ENCODE peak calls at places on chromosome 3, in four cellular contexts. G is uterus, F is ovary, R is K562. L is an unnamed sample.

GRCh38 chr3:14393440-14394111 is 8.8 kb upstream of the SLC6A6 start:
- DNase-seq in G (no peak), F (peak), R (no peak), L (no peak)

GRCh38 chr3:20997183-20997582 is 753.8 kb downstream of the ZNF385D start:
- DNase-seq in G (no peak), F (no peak), R (no peak), L (no peak)

GRCh38 chr3:182413061-182413460 is 380.2 kb upstream of the ATP11B start:
- DNase-seq in G (no peak), F (no peak), R (no peak), L (no peak)

GRCh38 chr3:73625124-73625665 is 454 bp upstream of the PDZRN3 start:
- DNase-seq in G (peak), F (peak), R (no peak), L (no peak)

GRCh38 chr3:190722181-190722905 is 140.2 kb downstream of the GMNC start:
- DNase-seq in G (no peak), F (no peak), R (no peak), L (no peak)

GRCh38 chr3:41836360-41837134 is 125.4 kb downstream of the ULK4 start:
- DNase-seq in G (no peak), F (no peak), R (no peak), L (no peak)

GRCh38 chr3:54954019-54954418 is 26.2 kb upstream of the LRTM1 start:
- DNase-seq in G (no peak), F (no peak), R (no peak), L (no peak)

GRCh38 chr3:188489639-188490405 is 335.9 kb downstream of the LPP start:
- DNase-seq in G (no peak), F (no peak), R (no peak), L (no peak)

GRCh38 chr3:14156201-14156600 is 22.2 kb downstream of the XPC start:
- DNase-seq in G (no peak), F (no peak), R (no peak), L (no peak)

GRCh38 chr3:164741869-164742268 is 336.4 kb downstream of the SI start:
- DNase-seq in G (no peak), F (no peak), R (no peak), L (no peak)

GRCh38 chr3:164190566-164190965 is 887.7 kb downstream of the SI start:
- DNase-seq in G (no peak), F (no peak), R (no peak), L (no peak)

GRCh38 chr3:14352002-14352627 is 50.3 kb upstream of the SLC6A6 start:
- DNase-seq in G (no peak), F (no peak), R (peak), L (no peak)

GRCh38 chr3:116442331-116443021 is 2.8 kb downstream of the LSAMP start:
- DNase-seq in G (no peak), F (no peak), R (no peak), L (no peak)

GRCh38 chr3:116423365-116423764 is 21.9 kb downstream of the LSAMP start:
- DNase-seq in G (no peak), F (no peak), R (no peak), L (no peak)

GRCh38 chr3:27728195-27729087 is 6.3 kb upstream of the EOMES start:
- DNase-seq in G (no peak), F (no peak), R (peak), L (no peak)

GRCh38 chr3:186515115-186515514 is 29.1 kb downstream of the CRYGS start:
- DNase-seq in G (no peak), F (no peak), R (no peak), L (no peak)

GRCh38 chr3:101633186-101633585 is 43.7 kb downstream of the ZBTB11 start:
- DNase-seq in G (no peak), F (no peak), R (peak), L (no peak)

GRCh38 chr3:6526861-6527260 is 334.1 kb upstream of the GRM7 start:
- DNase-seq in G (no peak), F (no peak), R (no peak), L (no peak)

GRCh38 chr3:192957441-192957951 is 39.8 kb upstream of the MB21D2 start:
- DNase-seq in G (peak), F (no peak), R (no peak), L (peak)

GRCh38 chr3:197567900-197568685 is 12.3 kb upstream of the BDH1 start:
- DNase-seq in G (no peak), F (no peak), R (no peak), L (no peak)

GRCh38 chr3:161508852-161509477 is 12.4 kb downstream of the OTOL1 start:
- DNase-seq in G (no peak), F (no peak), R (no peak), L (no peak)

GRCh38 chr3:110576962-110577361 is 494.7 kb upstream of the NECTIN3 start:
- DNase-seq in G (no peak), F (no peak), R (no peak), L (no peak)

GRCh38 chr3:186024210-186024609 is 84.7 kb downstream of the ETV5 start:
- DNase-seq in G (peak), F (peak), R (no peak), L (peak)

GRCh38 chr3:69803871-69804270 is 64.6 kb downstream of the MITF start:
- DNase-seq in G (no peak), F (no peak), R (no peak), L (no peak)

GRCh38 chr3:53193466-53194217 is 32.6 kb downstream of the PRKCD start:
- DNase-seq in G (peak), F (peak), R (no peak), L (no peak)

GRCh38 chr3:85842081-85842480 is 883.3 kb downstream of the CADM2 start:
- DNase-seq in G (no peak), F (no peak), R (no peak), L (no peak)

GRCh38 chr3:58105196-58105595 is 97.0 kb downstream of the FLNB start:
- DNase-seq in G (no peak), F (no peak), R (no peak), L (no peak)

GRCh38 chr3:36166477-36166876 is 213.8 kb upstream of the STAC start:
- DNase-seq in G (no peak), F (no peak), R (no peak), L (no peak)

GRCh38 chr3:52171577-52172261 is 17.5 kb upstream of the POC1A start:
- DNase-seq in G (no peak), F (no peak), R (no peak), L (no peak)

GRCh38 chr3:53202331-53203015 is 41.5 kb downstream of the PRKCD start:
- DNase-seq in G (no peak), F (no peak), R (no peak), L (no peak)

GRCh38 chr3:131975047-131975446 is 59.8 kb downstream of the CPNE4 start:
- DNase-seq in G (no peak), F (no peak), R (no peak), L (no peak)

GRCh38 chr3:129277829-129278271 is 820 bp upstream of the HMCES start:
- DNase-seq in G (no peak), F (peak), R (peak), L (no peak)

GRCh38 chr3:122898298-122898697 is 103.4 kb downstream of the SLC49A4 start:
- DNase-seq in G (no peak), F (no peak), R (no peak), L (no peak)

GRCh38 chr3:132256984-132257383 is 60.2 kb upstream of the ACP3 start:
- DNase-seq in G (no peak), F (no peak), R (peak), L (no peak)

GRCh38 chr3:106711650-106712049 is 665.6 kb upstream of the CCDC54 start:
- DNase-seq in G (no peak), F (no peak), R (no peak), L (no peak)

GRCh38 chr3:195806211-195806915 is 5.4 kb downstream of the MUC4 start:
- DNase-seq in G (no peak), F (no peak), R (no peak), L (no peak)

GRCh38 chr3:50155891-50156290 is 767 bp downstream of the SEMA3F start:
- DNase-seq in G (no peak), F (no peak), R (no peak), L (no peak)
- H3K27ac ChIP-seq in G (peak), F (no peak), R (no peak), L (peak)

DNA sequence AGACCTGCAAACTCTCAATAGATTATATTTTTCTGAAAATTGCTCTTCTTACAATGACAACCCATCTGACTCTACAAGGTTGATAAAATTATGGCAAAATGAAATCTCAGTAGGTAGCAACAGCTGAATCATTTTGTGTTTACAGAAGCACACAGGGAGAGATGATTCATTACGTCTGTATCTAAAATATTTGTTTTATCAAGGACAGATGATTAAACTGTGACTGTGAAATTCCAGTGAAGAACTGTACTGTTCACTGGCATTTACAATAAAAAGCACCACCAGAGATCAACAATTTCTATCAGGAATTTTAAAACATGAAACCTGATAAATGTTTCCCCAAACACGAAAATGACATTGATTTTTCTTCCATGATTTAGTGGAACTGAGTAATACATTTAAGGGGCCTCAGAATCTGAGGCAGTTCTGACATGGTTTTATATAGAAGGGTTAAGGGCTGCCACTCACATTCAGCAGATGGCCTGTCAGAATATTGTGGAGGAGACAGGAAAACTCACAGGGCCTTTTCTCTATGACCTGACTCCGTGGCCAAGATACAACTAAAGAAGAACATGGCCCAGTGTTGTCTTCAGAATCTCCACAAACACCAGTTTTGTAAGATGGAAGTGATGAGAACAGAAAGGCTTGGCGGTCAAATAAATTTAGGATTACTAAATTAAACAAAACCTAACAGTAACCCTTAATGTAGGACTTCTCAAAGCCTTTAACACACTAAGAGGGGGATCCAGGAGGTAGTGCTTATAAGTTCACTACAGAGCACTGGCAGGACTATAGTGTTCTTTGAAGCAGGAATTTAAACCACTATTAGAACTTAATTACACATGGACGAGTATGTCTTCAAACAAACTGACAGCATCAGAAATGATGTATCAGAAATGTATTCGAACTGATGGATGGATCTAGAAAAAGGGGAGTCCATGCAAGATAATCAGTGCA is 25.9 kb downstream of the RAD18 start:
- DNase-seq in G (no peak), F (no peak), R (no peak), L (no peak)
- H3K4me3 ChIP-seq in G (no peak), F (no peak), R (no peak), L (no peak)

DNA sequence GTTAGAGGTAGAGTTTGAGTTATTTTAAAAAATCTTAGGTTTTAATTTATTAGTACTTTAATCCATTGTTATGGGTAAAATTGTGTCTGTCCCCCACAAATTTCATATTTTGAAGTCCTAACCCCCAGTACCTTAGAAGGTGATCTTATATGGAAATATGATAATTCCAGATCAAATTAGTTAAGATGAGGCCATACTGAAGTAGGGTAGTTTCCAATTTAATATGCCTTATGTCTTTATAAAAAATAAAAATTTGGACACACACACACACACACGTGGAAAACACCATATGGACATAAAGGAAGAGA is 18.6 kb upstream of the ADGRG7 start:
- DNase-seq in G (no peak), F (no peak), R (no peak), L (no peak)
- TF ChIP-seq CTCF in G (no peak), F (no peak), R (no peak), L (no peak)

GRCh38 chr3:56838441-56838840 is 36.7 kb upstream of the ARHGEF3 start:
- DNase-seq in G (no peak), F (no peak), R (peak), L (no peak)

GRCh38 chr3:56833031-56833430 is 31.3 kb upstream of the ARHGEF3 start:
- DNase-seq in G (no peak), F (no peak), R (no peak), L (no peak)

GRCh38 chr3:56836276-56837163 is 34.8 kb upstream of the ARHGEF3 start:
- DNase-seq in G (no peak), F (no peak), R (no peak), L (no peak)

GRCh38 chr3:56837196-56837955 is 35.6 kb upstream of the ARHGEF3 start:
- DNase-seq in G (no peak), F (no peak), R (no peak), L (no peak)

GRCh38 chr3:56835626-56836025 is 33.9 kb upstream of the ARHGEF3 start:
- DNase-seq in G (no peak), F (no peak), R (peak), L (no peak)
- H3K27ac ChIP-seq in G (no peak), F (no peak), R (no peak), L (no peak)

GRCh38 chr3:50606596-50606995 is 5.0 kb downstream of the CISH start:
- DNase-seq in G (no peak), F (no peak), R (no peak), L (no peak)

GRCh38 chr3:50608278-50608677 is 3.3 kb downstream of the CISH start:
- DNase-seq in G (no peak), F (no peak), R (no peak), L (no peak)

GRCh38 chr3:50609071-50609742 is 2.4 kb downstream of the CISH start:
- DNase-seq in G (no peak), F (no peak), R (no peak), L (no peak)

GRCh38 chr3:50605901-50606326 is 5.7 kb downstream of the CISH start:
- DNase-seq in G (no peak), F (no peak), R (no peak), L (no peak)

DNA sequence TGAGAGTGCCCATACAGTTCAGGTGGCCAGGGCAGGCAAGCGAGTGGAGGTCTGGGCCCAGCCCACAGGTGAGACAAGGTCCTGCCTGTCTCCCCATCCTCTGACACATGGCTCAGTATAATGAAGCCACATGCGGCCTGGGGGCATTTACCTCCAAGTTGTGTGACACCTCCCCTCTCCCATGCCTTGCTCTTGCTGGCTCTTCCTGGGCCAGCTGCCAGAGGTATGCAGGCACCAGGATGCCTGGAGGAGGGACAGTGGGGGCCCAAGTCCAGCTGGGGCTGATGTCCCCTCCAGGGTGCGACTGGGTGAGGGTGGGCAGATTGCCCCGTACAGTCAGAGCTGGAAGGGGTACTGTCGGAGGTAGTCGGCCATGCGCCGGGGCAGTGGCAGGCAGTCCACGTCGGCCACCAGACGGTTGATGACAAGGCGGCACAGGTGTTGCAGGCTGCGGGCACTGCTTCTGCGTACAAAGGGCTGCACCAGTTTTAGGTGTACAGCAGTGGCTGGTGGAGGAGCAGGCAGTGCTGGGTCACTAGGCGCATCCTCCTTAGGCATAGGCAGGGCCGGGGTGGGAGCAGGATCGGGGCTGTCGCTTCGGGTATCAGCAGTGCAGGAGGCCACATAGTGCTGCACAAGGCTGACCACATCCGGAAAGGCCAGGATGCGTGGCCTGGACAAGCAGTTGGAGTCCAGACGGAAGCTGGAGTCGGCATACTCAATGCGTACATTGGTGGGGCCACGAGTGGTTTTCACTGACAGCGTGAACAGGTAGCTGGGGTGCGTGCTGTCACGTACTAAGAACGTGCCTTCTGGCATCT is 4.1 kb downstream of the CISH start:
- DNase-seq in G (no peak), F (no peak), R (peak), L (no peak)
- H3K4me3 ChIP-seq in G (no peak), F (no peak), R (peak), L (no peak)

GRCh38 chr3:61065451-61066011 is 185.7 kb downstream of the FHIT start:
- DNase-seq in G (no peak), F (no peak), R (no peak), L (no peak)

GRCh38 chr3:61061092-61061723 is 190.0 kb downstream of the FHIT start:
- DNase-seq in G (no peak), F (no peak), R (no peak), L (no peak)

GRCh38 chr3:61057491-61057890 is 193.8 kb downstream of the FHIT start:
- DNase-seq in G (no peak), F (no peak), R (no peak), L (no peak)

DNA sequence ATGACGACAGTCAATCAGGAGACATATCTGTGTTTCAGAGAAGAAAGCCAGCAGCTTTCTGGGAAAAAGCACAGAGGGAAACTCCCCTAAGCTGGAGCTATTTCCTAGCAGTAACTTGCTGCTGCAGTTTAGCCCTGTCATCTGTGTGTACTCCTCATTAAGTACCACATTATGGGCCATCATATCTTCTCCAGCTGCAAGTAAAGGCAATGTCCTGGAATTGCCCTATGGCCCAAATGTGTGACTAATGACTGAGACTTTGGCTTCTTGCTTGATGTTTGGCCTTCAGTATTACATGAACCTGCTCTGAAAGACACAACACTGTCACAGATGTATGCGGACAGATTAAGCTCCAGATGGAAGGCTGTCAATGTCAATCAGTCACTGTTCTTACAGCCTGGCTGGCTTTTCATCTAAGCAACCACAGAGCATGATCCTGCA is 190.8 kb downstream of the FHIT start:
- DNase-seq in G (no peak), F (no peak), R (peak), L (no peak)
- TF ChIP-seq CTCF in G (no peak), F (no peak), R (no peak), L (no peak)

DNA sequence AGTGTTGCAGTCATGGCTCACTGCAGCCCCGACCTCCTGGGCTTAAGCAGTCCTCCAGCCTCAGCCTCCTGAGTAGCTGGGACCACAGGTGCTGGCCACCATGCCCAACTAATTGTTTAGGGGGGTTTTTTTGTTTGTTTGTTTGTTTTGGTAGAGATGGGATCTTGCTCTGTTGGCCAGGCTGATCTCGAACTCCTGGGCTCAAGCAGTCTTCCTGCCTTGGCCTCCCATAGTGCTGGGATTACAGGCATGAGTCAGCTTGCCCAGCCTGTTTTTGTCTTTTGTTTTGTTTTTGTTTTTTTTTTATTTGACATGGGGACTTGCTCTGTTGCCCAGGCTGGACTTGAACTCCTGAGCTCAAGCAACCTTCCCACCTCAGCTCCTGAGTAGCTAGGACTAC is 17.4 kb downstream of the NDUFB5 start:
- DNase-seq in G (no peak), F (no peak), R (no peak), L (no peak)
- H3K27ac ChIP-seq in G (no peak), F (no peak), R (no peak), L (no peak)

GRCh38 chr3:60774617-60775016 is 476.6 kb downstream of the FHIT start:
- DNase-seq in G (no peak), F (no peak), R (no peak), L (no peak)

GRCh38 chr3:60770532-60770931 is 480.7 kb downstream of the FHIT start:
- DNase-seq in G (no peak), F (no peak), R (no peak), L (no peak)

GRCh38 chr3:60775956-60776355 is 475.3 kb downstream of the FHIT start:
- DNase-seq in G (no peak), F (no peak), R (no peak), L (no peak)

GRCh38 chr3:60772584-60772983 is 478.7 kb downstream of the FHIT start:
- DNase-seq in G (no peak), F (no peak), R (no peak), L (no peak)
- H3K4me3 ChIP-seq in G (no peak), F (no peak), R (no peak), L (no peak)

GRCh38 chr3:107846282-107846852 is 244.5 kb downstream of the CD47 start:
- DNase-seq in G (peak), F (peak), R (peak), L (peak)

GRCh38 chr3:107847791-107848190 is 243.0 kb downstream of the CD47 start:
- DNase-seq in G (no peak), F (no peak), R (no peak), L (no peak)

GRCh38 chr3:107848516-107848915 is 242.3 kb downstream of the CD47 start:
- DNase-seq in G (no peak), F (no peak), R (no peak), L (no peak)

GRCh38 chr3:107855710-107856109 is 235.1 kb downstream of the CD47 start:
- DNase-seq in G (no peak), F (no peak), R (peak), L (no peak)

GRCh38 chr3:107850681-107851080 is 240.2 kb downstream of the CD47 start:
- DNase-seq in G (no peak), F (no peak), R (no peak), L (no peak)
- TF ChIP-seq CTCF in G (no peak), F (no peak), R (no peak), L (no peak)

L was measured in right atrium auricular region.